ENCODE peak calls at places on chromosomes 4 and X, in seven cellular contexts. F is PC-3, R is lower lobe of right lung, S is right lobe of liver, U is Calu3, J is fibroblast of the aortic adventitia, O is astrocyte of the cerebellum. E is an unnamed sample.

GRCh38 chr4:41693629-41694028 is 54.9 kb downstream of the PHOX2B start:
- DNase-seq in F (peak; percentile 54), R (no peak), S (no peak), U (peak; percentile 3), J (peak; percentile 45), O (peak; percentile 24), E (no peak)

GRCh38 chr4:23887989-23888388 is 1.9 kb downstream of the PPARGC1A start:
- DNase-seq in F (no peak), R (no peak), S (no peak), U (no peak), J (no peak), O (no peak), E (no peak)

GRCh38 chrX:96314974-96315373 is 369.7 kb upstream of the DIAPH2 start:
- DNase-seq in F (peak; percentile 66), R (no peak), S (no peak), U (peak; percentile 1), J (peak; percentile 50), O (no peak), E (no peak)

GRCh38 chrX:48956728-48957414 is 536 bp downstream of the OTUD5 start:
- DNase-seq in F (no peak), R (peak; percentile 47), S (peak; percentile 48), U (peak; percentile 29), J (no peak), O (no peak), E (peak; percentile 29)

GRCh38 chr4:112951362-112951962 is 98.0 kb upstream of the ANK2 start:
- DNase-seq in F (peak; percentile 32), R (no peak), S (no peak), U (no peak), J (peak; percentile 43), O (no peak), E (no peak)

GRCh38 chr4:57084360-57084759 is 25.8 kb downstream of the IGFBP7 start:
- DNase-seq in F (no peak), R (no peak), S (no peak), U (no peak), J (no peak), O (no peak), E (no peak)

GRCh38 chrX:26411045-26411444 is 195.1 kb downstream of the MAGEB5 start:
- DNase-seq in F (peak; percentile 3), R (no peak), S (no peak), U (peak; percentile 3), J (no peak), O (no peak), E (no peak)

GRCh38 chr4:111630705-111631104 is 514.5 kb upstream of the FAM241A start:
- DNase-seq in F (peak; percentile 45), R (no peak), S (no peak), U (no peak), J (peak; percentile 54), O (no peak), E (no peak)

GRCh38 chrX:28920554-28920953 is 333.3 kb downstream of the IL1RAPL1 start:
- DNase-seq in F (peak; percentile 30), R (no peak), S (no peak), U (no peak), J (peak; percentile 9), O (no peak), E (no peak)

GRCh38 chrX:12929701-12930100 is 23.3 kb downstream of the TLR8 start:
- DNase-seq in F (no peak), R (no peak), S (no peak), U (no peak), J (no peak), O (no peak), E (no peak)

GRCh38 chr4:28562913-28563312 is 1702.3 kb downstream of the STIM2 start:
- DNase-seq in F (peak; percentile 62), R (no peak), S (no peak), U (no peak), J (no peak), O (no peak), E (no peak)

DNA sequence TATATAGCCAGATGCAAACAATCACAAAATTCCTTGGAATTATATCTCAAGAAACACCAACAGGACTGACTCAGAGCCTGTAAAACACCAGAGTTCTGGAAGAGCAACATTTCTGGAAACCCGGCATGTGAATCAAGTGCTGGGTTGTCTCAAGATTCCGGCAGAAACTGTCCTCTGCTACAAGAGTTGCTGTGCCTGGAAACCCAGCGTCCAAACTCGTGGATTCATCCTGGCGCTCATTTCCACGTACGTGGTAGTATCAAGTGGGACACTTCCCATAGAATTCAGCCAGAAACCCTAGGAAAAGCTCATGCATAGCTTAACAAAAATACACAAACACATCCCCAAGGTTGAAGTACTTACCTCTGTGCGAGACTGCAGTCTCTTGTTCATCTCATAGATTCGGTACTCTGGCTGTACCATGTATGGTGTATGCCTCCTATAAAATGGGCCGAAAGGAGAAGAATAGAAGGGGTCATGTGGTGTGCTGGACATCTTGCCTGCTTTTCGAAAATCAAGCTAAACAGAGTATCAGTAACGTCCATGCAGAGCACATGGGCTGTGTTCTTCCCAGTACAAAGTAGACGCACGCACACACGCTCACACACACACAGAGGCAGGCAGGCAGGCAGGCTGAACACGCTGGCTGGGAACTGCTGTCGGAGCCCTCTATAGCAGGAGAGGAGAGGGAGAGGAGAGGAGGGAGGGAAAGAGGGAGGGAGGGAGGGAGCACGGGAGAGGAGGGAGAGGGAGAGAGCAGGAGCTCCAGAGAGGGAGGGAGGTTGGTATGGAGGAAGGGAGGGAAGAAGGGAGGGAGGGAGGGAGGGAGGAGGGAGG is at the start of gene LDB2:
- DNase-seq in F (no peak), R (peak; percentile 48), S (peak; percentile 51), U (no peak), J (peak; percentile 90), O (peak; percentile 44), E (no peak)
- TF ChIP-seq CTCF in F (no peak), R (no peak), S (no peak), U (no peak), J (no peak), O (no peak), E (no peak)

GRCh38 chr4:88672987-88673386 is 24.6 kb downstream of the NAP1L5 start:
- DNase-seq in F (peak; percentile 46), R (no peak), S (no peak), U (peak; percentile 32), J (peak; percentile 63), O (no peak), E (no peak)
- TF ChIP-seq CTCF in F (peak; percentile 73), R (peak; percentile 47), S (peak; percentile 35), U (peak; percentile 26), J (peak; percentile 78), O (peak; percentile 71), E (no peak)

DNA sequence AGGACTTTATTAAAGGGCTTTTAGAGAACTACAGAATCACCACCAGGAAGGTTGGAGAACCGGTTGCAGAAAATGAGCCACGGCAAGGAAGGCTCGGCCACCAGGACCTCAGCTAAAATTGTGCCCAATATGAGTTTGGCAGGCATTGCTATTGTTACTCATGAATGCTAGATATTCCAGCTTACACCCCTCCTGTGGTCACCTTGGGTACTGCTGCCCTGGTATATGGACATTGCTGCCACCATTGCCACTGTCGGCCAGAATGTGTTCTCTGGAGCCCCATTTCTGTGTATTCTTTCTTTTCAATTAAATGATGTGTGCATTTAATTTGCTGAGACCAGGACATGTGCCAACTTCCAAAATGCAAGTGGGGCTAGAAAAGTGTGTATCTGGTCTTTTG is 626.7 kb upstream of the BOD1L1 start:
- DNase-seq in F (peak; percentile 69), R (peak; percentile 55), S (peak; percentile 42), U (peak; percentile 46), J (peak; percentile 44), O (peak; percentile 4), E (peak; percentile 23)
- TF ChIP-seq CTCF in F (peak; percentile 63), R (peak; percentile 62), S (peak; percentile 75), U (no peak), J (peak; percentile 77), O (peak; percentile 70), E (no peak)

DNA sequence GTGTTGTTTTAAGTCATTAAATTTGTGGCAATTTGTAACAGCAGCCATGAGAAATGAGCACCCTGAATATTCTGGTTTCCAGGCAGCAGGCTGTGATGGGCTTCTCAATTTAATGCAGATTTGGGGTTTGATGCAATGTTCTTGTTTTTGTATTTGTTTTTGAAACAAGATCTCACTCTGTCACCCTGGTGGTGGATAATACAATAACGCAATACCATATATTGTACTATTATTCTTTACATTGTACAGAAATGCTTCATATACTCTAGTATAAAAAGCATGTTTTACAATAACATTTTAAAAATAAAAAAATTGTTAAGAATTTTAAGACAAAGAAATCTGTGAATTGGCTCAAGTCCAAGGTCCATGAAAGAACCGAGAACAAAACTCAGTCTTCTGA is 129.1 kb downstream of the USP46 start:
- DNase-seq in F (no peak), R (no peak), S (no peak), U (no peak), J (no peak), O (no peak), E (no peak)
- TF ChIP-seq CTCF in F (no peak), R (no peak), S (no peak), U (no peak), J (no peak), O (no peak), E (no peak)

GRCh38 chr4:1260418-1261106 is 11.6 kb upstream of the CTBP1 start:
- DNase-seq in F (no peak), R (no peak), S (no peak), U (no peak), J (no peak), O (no peak), E (no peak)
- TF ChIP-seq CTCF in F (no peak), R (no peak), S (no peak), U (no peak), J (no peak), O (no peak), E (no peak)